ENCODE peak calls at places on chromosome 21, in four cellular contexts. U is CD8-positive, alpha-beta memory T cell; R is esophagus muscularis mucosa; I is prostate gland. P is an unnamed sample. For H3K4me1, the result is how much of the 10 kb centered on the place peaks cover.

GRCh38 chr21:33115586-33116541 is 45.9 kb downstream of the OLIG1 start:
- DNase-seq in U (no peak), R (no peak), I (no peak), P (peak)

GRCh38 chr21:34020934-34021553 is 52.3 kb upstream of the MRPS6 start:
- DNase-seq in U (no peak), R (no peak), I (no peak), P (no peak)

GRCh38 chr21:35044128-35044527 is 5.0 kb downstream of the RUNX1 start:
- DNase-seq in U (no peak), R (peak), I (no peak), P (no peak)

GRCh38 chr21:22278366-22278765 is 1280.2 kb downstream of the NCAM2 start:
- DNase-seq in U (no peak), R (no peak), I (no peak), P (no peak)

GRCh38 chr21:32921632-32922230 is 104.0 kb upstream of the OLIG2 start:
- DNase-seq in U (peak), R (no peak), I (no peak), P (no peak)

GRCh38 chr21:17441370-17441769 is 71.5 kb upstream of the CXADR start:
- DNase-seq in U (no peak), R (no peak), I (peak), P (no peak)

GRCh38 chr21:23455676-23456075 is 2151.6 kb downstream of the MRPL39 start:
- DNase-seq in U (no peak), R (no peak), I (no peak), P (no peak)

GRCh38 chr21:16976132-16976666 is 536.6 kb upstream of the CXADR start:
- DNase-seq in U (no peak), R (no peak), I (no peak), P (no peak)

GRCh38 chr21:29506947-29507346 is 208.2 kb downstream of the BACH1 start:
- DNase-seq in U (no peak), R (no peak), I (no peak), P (no peak)

GRCh38 chr21:31618696-31619430 is 40.6 kb upstream of the SOD1 start:
- DNase-seq in U (no peak), R (no peak), I (no peak), P (no peak)
- H3K4me1 ChIP-seq in U (under half), R (under half), I (under half), P (under half)

DNA sequence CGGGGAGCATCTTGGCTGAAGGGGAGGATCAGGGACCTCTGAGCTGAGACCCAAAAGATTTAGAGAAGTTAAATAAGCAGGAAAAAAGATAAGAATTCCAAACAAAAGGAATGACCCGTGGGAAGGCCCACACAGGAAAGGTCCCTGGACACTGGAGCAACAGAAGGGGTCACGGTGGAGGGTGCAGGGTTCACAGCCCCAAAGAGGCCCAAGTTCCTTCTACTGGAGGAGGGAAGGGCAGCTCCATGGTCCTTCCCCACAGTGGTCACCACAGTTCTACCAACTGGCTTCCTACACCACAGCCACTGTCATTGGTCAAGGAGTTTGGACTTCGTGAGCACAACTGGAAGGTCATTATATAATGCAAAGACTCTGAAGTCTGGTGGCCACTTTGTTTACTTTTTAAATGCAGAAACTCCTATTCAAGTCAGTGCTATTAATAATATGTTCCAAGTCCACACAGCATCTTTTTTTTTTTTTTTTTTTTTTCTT is 5.4 kb downstream of the C2CD2 start:
- DNase-seq in U (no peak), R (no peak), I (no peak), P (no peak)
- H3K27ac ChIP-seq in U (no peak), R (peak), I (peak), P (no peak)

DNA sequence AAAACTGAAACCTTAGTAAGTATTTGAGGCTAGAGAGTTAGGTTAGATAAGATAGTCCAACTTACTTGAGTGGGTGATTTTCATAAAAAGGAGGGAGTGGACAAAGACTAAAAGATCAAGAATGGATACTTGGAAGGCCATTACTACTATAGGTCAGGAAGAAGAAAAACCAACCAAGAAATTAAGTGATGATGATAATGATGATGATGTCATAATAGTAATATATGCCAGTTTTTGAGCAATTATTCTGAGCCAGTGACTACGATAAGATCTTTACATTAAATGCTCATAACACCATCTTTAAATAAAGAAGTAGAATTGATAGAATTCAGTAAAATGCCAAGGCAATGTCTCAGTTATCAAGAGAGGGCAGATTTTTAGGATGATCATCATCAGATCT is 430.7 kb upstream of the ADAMTS5 start:
- DNase-seq in U (no peak), R (no peak), I (no peak), P (no peak)
- H3K4me1 ChIP-seq in U (under half), R (under half), I (under half), P (under half)

GRCh38 chr21:43342301-43342881 is 84.5 kb downstream of the SIK1 start:
- DNase-seq in U (no peak), R (no peak), I (no peak), P (no peak)

GRCh38 chr21:43345046-43345745 is 81.7 kb downstream of the SIK1 start:
- DNase-seq in U (no peak), R (no peak), I (no peak), P (no peak)

GRCh38 chr21:43343095-43343991 is 83.6 kb downstream of the SIK1 start:
- DNase-seq in U (no peak), R (no peak), I (peak), P (no peak)

GRCh38 chr21:43345746-43346409 is 81.1 kb downstream of the SIK1 start:
- DNase-seq in U (no peak), R (no peak), I (no peak), P (peak)

DNA sequence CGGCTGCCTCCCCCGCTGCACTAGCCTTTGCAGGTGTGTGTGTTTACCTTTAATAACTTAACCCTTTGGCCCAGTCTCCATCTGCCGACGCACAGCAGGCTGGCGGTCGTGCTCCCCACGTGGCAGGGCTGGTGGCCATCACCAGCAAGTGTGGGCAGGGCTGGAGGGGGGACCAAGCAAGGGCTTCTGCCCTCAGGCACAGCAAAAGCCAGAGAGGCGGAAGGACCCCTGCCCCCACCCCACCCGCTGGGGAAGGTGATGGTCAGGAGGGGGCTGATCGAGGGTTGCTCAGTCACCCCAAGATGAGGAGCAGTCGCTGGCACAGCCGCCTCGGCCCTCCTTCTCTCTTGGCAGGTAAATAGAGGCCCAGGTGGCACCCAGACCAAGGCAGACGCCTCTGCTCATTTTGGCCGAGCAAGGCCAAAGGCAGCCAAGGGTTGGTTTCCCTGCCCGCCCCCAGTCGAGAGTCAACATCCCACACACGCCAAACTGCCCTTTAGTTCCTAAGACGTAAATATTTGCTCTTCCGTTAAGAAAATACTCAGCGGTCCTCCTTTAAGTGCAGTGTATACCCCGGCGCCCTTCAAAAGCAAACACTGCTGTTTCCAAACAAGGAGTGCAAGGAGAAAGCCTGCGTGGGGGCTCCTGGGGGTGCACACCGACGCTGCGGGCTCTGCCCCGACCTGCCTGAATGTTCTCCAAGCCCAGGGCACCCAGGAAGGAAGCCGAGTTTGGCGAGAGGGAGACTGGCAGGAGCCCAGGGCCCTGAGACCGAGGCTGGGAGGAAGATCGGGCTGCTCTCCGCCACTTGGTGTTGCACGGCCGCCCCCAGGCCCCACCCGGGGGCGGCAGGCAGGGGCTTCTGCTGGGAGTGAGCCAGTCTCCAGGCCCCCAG is 82.7 kb downstream of the SIK1 start:
- DNase-seq in U (no peak), R (no peak), I (peak), P (no peak)
- H3K27ac ChIP-seq in U (no peak), R (no peak), I (peak), P (no peak)

GRCh38 chr21:46455575-46456385 is 2.9 kb upstream of the DIP2A start:
- DNase-seq in U (no peak), R (no peak), I (no peak), P (no peak)

GRCh38 chr21:46456750-46457149 is 1.9 kb upstream of the DIP2A start:
- DNase-seq in U (no peak), R (no peak), I (no peak), P (no peak)

GRCh38 chr21:46454142-46454541 is 4.5 kb upstream of the DIP2A start:
- DNase-seq in U (no peak), R (no peak), I (no peak), P (no peak)

GRCh38 chr21:46452719-46453118 is 6.0 kb upstream of the DIP2A start:
- DNase-seq in U (no peak), R (no peak), I (no peak), P (no peak)

DNA sequence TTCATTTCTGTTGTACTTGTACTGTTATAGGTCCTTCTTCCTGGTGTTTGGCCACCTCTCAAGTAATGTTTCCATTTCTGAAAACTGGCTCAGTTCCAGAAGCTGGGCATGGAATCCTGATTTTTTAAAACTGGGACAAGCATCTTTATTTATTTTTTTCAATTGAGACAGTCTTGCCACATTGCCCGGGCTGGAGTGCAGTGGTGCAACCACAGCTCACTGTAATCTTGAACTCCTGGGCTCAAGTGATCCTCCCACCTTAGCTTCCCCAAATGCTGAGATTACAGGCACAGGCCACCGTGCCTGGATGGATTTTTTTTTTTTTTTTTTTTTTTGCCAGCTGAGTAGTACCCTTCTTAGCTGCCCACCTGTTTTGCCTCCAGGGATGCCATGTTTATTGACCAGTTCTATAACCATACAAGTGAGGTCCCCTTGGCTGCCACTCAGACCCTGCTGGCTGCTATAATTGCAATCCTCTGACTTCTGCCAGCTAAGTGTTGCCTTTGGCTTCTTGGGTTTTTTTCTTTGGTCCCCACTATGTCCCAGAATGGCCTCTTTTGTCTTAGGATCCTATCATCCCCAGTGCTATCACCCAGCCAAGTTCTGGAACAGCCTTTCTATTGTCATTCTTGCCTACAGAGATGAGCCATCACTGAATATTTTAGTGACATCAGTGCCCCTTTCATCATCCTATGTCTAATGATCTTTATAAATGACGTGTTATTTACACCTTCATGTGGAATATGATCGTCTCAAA is 3.9 kb upstream of the DIP2A start:
- DNase-seq in U (no peak), R (no peak), I (no peak), P (no peak)
- H3K4me1 ChIP-seq in U (under half), R (half or more), I (under half), P (under half)

GRCh38 chr21:38363684-38364083 is 106.9 kb downstream of the KCNJ15 start:
- DNase-seq in U (no peak), R (peak), I (no peak), P (no peak)
- H3K27ac ChIP-seq in U (no peak), R (no peak), I (no peak), P (no peak)

DNA sequence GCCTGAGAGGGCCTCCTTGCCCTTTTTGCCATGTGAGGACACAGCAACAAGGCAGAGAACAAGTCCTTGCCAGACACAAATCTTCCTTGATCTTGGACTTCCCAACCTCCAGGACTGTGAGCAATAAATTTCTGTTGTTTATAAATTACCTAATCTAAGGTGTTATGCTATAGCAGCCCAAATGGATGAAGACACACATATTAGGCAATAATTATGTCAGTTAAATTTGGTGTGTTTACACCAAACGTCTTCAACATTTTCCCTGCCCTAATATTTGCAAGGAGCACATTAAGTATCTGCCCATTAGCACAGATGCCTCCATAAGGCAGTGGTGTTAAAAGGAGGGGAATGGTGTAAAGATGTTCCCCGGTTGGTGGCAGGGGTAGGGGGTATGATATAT is 94.8 kb downstream of the ETS2 start:
- DNase-seq in U (no peak), R (no peak), I (no peak), P (no peak)
- H3K4me1 ChIP-seq in U (under half), R (under half), I (under half), P (under half)

DNA sequence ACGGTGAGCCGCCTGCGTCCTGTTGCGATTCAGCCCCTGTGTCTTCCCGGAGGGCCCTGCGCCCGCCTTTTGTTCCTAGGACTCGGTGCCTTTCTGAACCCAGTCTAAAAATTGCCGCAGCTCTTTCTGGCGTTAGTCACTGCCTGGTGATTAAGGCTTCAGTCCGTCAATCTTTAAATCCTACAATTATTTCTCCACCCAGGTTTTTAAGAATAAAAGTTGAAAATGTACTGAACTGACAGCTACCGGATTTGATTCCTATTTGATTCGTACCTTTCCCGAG is 16.2 kb upstream of the PDXK start:
- DNase-seq in U (no peak), R (no peak), I (no peak), P (no peak)
- H3K27ac ChIP-seq in U (no peak), R (no peak), I (no peak), P (no peak)